ENCODE peak calls at places on chromosomes 7 and 10, in eight cellular contexts. D is endodermal cell, L is IMR-90, K is lower lobe of right lung, E is body of pancreas, M is A549, U is cardiac muscle cell, J is SK-N-SH. O is an unnamed sample.

GRCh38 chr7:48289661-48290060 is 118.4 kb downstream of the ABCA13 start:
- DNase-seq in D (no peak), L (no peak), K (no peak), E (no peak), M (no peak), U (no peak), J (no peak), O (no peak)

GRCh38 chr7:46321556-46322205 is 400.6 kb upstream of the IGFBP3 start:
- DNase-seq in D (no peak), L (peak), K (no peak), E (no peak), M (no peak), U (peak), J (no peak), O (peak)

GRCh38 chr7:82317257-82317721 is 126.3 kb downstream of the CACNA2D1 start:
- DNase-seq in D (no peak), L (no peak), K (no peak), E (no peak), M (no peak), U (no peak), J (no peak), O (no peak)

GRCh38 chr7:133815677-133816210 is 311.4 kb upstream of the LRGUK start:
- DNase-seq in D (no peak), L (peak), K (no peak), E (no peak), M (no peak), U (peak), J (no peak), O (no peak)

GRCh38 chr7:26912351-26912750 is 48.0 kb upstream of the SKAP2 start:
- DNase-seq in D (no peak), L (no peak), K (no peak), E (no peak), M (no peak), U (no peak), J (no peak), O (peak)

GRCh38 chr7:83677180-83677866 is 28.4 kb upstream of the SEMA3E start:
- DNase-seq in D (no peak), L (peak), K (no peak), E (no peak), M (peak), U (peak), J (peak), O (peak)

GRCh38 chr7:29970158-29970557 is 19.4 kb downstream of the SCRN1 start:
- DNase-seq in D (no peak), L (no peak), K (no peak), E (no peak), M (no peak), U (peak), J (no peak), O (peak)

GRCh38 chr10:113415246-113415645 is 137.6 kb upstream of the HABP2 start:
- DNase-seq in D (no peak), L (no peak), K (no peak), E (no peak), M (no peak), U (no peak), J (no peak), O (no peak)

GRCh38 chr10:125692246-125692931 is 9.4 kb upstream of the TEX36 start:
- DNase-seq in D (no peak), L (peak), K (no peak), E (no peak), M (no peak), U (no peak), J (no peak), O (peak)

GRCh38 chr7:128217030-128217805 is 23.9 kb upstream of the LEP start:
- DNase-seq in D (peak), L (peak), K (peak), E (no peak), M (no peak), U (peak), J (no peak), O (peak)

GRCh38 chr7:29386196-29386765 is 177.4 kb upstream of the PRR15 start:
- DNase-seq in D (no peak), L (no peak), K (no peak), E (no peak), M (no peak), U (no peak), J (no peak), O (no peak)

GRCh38 chr7:155402941-155403340 is 55.0 kb upstream of the EN2 start:
- DNase-seq in D (no peak), L (no peak), K (no peak), E (no peak), M (no peak), U (no peak), J (no peak), O (no peak)

GRCh38 chr7:137682596-137682995 is 164.2 kb downstream of the DGKI start:
- DNase-seq in D (no peak), L (peak), K (no peak), E (no peak), M (no peak), U (peak), J (no peak), O (peak)

GRCh38 chr7:16129431-16130126 is 291.8 kb downstream of the CRPPA start:
- DNase-seq in D (no peak), L (peak), K (no peak), E (no peak), M (no peak), U (peak), J (no peak), O (peak)

GRCh38 chr10:97048649-97049427 is 136.9 kb downstream of the SLIT1 start:
- DNase-seq in D (peak), L (no peak), K (no peak), E (no peak), M (no peak), U (no peak), J (no peak), O (no peak)

GRCh38 chr10:62582804-62583208 is 208.6 kb downstream of the ZNF365 start:
- DNase-seq in D (no peak), L (peak), K (peak), E (peak), M (no peak), U (peak), J (no peak), O (peak)

GRCh38 chr7:26937956-26938623 is 73.7 kb upstream of the SKAP2 start:
- DNase-seq in D (no peak), L (no peak), K (no peak), E (no peak), M (peak), U (no peak), J (no peak), O (no peak)

GRCh38 chr10:86888585-86889381 is 68.6 kb downstream of the MMRN2 start:
- DNase-seq in D (no peak), L (peak), K (no peak), E (no peak), M (no peak), U (peak), J (no peak), O (peak)

GRCh38 chr7:3154317-3154716 is 110.7 kb upstream of the CARD11 start:
- DNase-seq in D (no peak), L (no peak), K (no peak), E (no peak), M (no peak), U (no peak), J (no peak), O (no peak)

GRCh38 chr10:128695931-128696330 is 569.7 kb upstream of the MKI67 start:
- DNase-seq in D (no peak), L (no peak), K (no peak), E (no peak), M (no peak), U (no peak), J (no peak), O (no peak)

GRCh38 chr7:28686418-28686800 is 271.7 kb downstream of the TRIL start:
- DNase-seq in D (peak), L (peak), K (no peak), E (peak), M (no peak), U (peak), J (peak), O (peak)

GRCh38 chr7:129203050-129203741 is 14.8 kb downstream of the SMO start:
- DNase-seq in D (no peak), L (no peak), K (no peak), E (no peak), M (no peak), U (no peak), J (no peak), O (no peak)

GRCh38 chr7:18607025-18607424 is 111.5 kb downstream of the HDAC9 start:
- DNase-seq in D (no peak), L (peak), K (no peak), E (no peak), M (no peak), U (no peak), J (no peak), O (no peak)

GRCh38 chr7:137642467-137642866 is 204.3 kb downstream of the DGKI start:
- DNase-seq in D (no peak), L (peak), K (no peak), E (no peak), M (no peak), U (no peak), J (no peak), O (peak)

GRCh38 chr10:89352802-89353201 is 25.0 kb downstream of the IFIT3 start:
- DNase-seq in D (no peak), L (no peak), K (no peak), E (no peak), M (no peak), U (peak), J (no peak), O (no peak)

GRCh38 chr10:89355373-89355772 is 22.5 kb upstream of the IFIT1B start:
- DNase-seq in D (no peak), L (peak), K (no peak), E (no peak), M (no peak), U (peak), J (no peak), O (peak)

GRCh38 chr10:89348458-89348857 is 20.7 kb downstream of the IFIT3 start:
- DNase-seq in D (no peak), L (no peak), K (no peak), E (no peak), M (no peak), U (no peak), J (no peak), O (no peak)

GRCh38 chr10:89351402-89352038 is 23.7 kb downstream of the IFIT3 start:
- DNase-seq in D (no peak), L (peak), K (no peak), E (no peak), M (no peak), U (peak), J (no peak), O (no peak)

GRCh38 chr10:89352039-89352597 is 24.3 kb downstream of the IFIT3 start:
- DNase-seq in D (no peak), L (peak), K (no peak), E (peak), M (peak), U (peak), J (no peak), O (peak)
- H3K4me3 ChIP-seq in D (no peak), L (peak), K (no peak), E (no peak), M (peak), U (no peak), J (peak), O (no peak)

GRCh38 chr7:112204072-112204775 is 2.0 kb downstream of the DOCK4 start:
- DNase-seq in D (no peak), L (no peak), K (no peak), E (no peak), M (peak), U (peak), J (peak), O (peak)

GRCh38 chr7:112205348-112206237 is 606 bp downstream of the DOCK4 start:
- DNase-seq in D (peak), L (peak), K (peak), E (peak), M (peak), U (peak), J (peak), O (peak)

GRCh38 chr7:112206238-112207105 is at the start of the genes DOCK4 and ZNF277:
- DNase-seq in D (peak), L (peak), K (peak), E (peak), M (peak), U (peak), J (peak), O (peak)

GRCh38 chr7:112202819-112203218 is 3.4 kb downstream of the DOCK4 start:
- DNase-seq in D (no peak), L (no peak), K (peak), E (peak), M (no peak), U (peak), J (peak), O (peak)

DNA sequence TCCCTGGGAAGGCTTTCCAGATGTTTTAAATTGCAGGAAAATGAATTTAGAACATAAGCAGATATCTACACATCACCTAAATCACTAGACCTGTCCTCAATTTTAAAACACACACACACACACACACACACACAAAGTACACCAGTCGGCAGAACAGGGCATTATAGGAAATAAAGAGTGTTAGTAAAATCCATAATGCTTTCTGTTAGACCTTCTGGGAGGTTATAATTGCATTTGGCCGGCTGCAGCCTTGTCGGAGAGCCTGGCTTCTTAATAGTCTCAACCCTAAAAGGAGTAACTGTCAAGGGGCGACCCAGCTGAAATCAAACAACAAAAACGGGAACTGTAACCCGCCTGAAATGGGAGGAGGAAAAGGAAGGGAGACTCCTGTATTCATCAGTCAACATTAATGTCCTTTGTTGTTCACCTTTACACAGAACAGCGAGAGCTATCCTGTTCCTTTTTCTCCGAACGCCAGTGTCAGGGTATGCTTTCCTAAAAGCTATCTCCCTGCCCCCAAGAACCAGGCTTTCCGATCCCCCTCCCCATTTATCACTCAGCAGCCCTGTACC is 1.3 kb downstream of the DOCK4 start:
- DNase-seq in D (no peak), L (no peak), K (no peak), E (no peak), M (peak), U (peak), J (no peak), O (peak)
- H3K4me3 ChIP-seq in D (peak), L (peak), K (peak), E (peak), M (peak), U (peak), J (peak), O (peak)

DNA sequence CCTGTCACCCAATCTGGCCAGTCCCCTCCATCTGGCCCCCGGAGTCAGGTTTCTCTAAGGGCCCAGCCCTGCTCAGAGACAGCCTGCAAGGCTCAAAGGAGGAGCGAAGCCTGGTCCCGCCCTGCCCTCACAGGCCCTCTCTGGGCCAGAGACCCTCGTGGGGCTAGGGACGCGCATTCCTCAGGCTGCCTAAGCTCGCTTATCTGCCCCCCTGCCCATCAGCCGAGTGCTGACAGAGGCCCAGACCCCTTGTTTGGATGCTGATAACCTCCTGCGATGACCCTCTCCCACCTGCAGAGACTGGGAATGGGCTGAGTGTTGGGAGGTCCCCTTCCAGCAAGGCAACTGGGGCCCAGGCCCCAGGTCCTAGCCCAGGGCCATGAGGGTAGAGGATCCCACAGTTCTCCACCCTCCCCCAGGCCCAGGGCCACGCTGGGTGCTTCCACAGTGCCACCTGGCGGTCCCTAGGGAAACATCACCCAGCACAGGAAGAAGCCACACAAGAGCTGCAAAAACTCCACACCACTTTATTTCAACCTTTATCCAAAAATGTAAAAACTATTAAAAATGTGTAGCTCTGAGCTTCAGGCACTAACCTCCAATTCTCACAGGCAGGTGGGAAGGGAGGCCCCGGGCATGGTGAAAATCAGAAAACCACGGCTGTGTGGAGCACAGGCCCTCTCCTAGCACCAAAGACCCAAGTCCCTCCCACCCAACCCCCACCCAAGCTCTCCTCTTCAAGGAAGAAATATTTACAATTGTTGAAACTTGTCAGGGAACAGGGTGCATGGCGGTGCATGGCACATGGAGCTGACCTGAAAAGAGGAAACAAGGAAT is 2.2 kb downstream of the NPM3 start:
- DNase-seq in D (peak), L (peak), K (peak), E (peak), M (peak), U (peak), J (peak), O (peak)
- H3K4me3 ChIP-seq in D (peak), L (no peak), K (no peak), E (no peak), M (no peak), U (no peak), J (peak), O (no peak)

GRCh38 chr7:102916881-102917280 is 4.1 kb downstream of the LRRC17 start:
- DNase-seq in D (no peak), L (peak), K (no peak), E (no peak), M (no peak), U (no peak), J (no peak), O (peak)

GRCh38 chr7:102912742-102913141 is at the start of gene LRRC17:
- DNase-seq in D (no peak), L (peak), K (no peak), E (no peak), M (no peak), U (peak), J (no peak), O (peak)

GRCh38 chr7:102914585-102914984 is 1.8 kb downstream of the LRRC17 start:
- DNase-seq in D (peak), L (peak), K (no peak), E (peak), M (no peak), U (peak), J (no peak), O (peak)

GRCh38 chr7:102916426-102916825 is 3.6 kb downstream of the LRRC17 start:
- DNase-seq in D (no peak), L (peak), K (no peak), E (no peak), M (no peak), U (peak), J (no peak), O (peak)

GRCh38 chr7:102913846-102914245 is 1.0 kb downstream of the LRRC17 start:
- DNase-seq in D (no peak), L (no peak), K (no peak), E (no peak), M (no peak), U (no peak), J (no peak), O (no peak)
- H3K4me3 ChIP-seq in D (no peak), L (peak), K (no peak), E (no peak), M (no peak), U (no peak), J (no peak), O (peak)

GRCh38 chr7:123746055-123746454 is 2.7 kb downstream of the WASL start:
- DNase-seq in D (no peak), L (no peak), K (no peak), E (no peak), M (no peak), U (no peak), J (no peak), O (no peak)
- H3K4me3 ChIP-seq in D (peak), L (no peak), K (peak), E (no peak), M (no peak), U (peak), J (peak), O (peak)

DNA sequence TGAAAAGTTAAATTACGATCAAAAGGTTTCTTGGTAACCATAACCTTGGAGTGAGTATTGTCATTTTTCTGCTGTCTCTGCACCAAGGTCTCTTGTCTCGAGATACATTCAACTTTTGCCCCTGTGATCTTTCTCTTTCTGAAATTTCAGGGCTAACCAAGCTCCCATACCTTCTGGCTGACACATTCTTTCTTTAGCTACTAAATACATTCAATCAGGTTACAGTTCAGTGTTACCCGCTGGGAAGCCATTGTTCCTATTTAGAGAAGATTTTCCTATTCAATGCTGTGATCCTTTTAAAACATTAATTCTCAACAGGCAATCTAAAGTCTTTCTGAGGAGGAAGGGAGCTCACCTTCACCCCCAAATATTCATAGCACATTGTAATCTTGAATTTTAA is 22.9 kb upstream of the DMTF1 start:
- DNase-seq in D (peak), L (no peak), K (no peak), E (no peak), M (no peak), U (no peak), J (no peak), O (no peak)
- H3K4me3 ChIP-seq in D (peak), L (no peak), K (no peak), E (no peak), M (no peak), U (no peak), J (no peak), O (no peak)

GRCh38 chr10:132036153-132036886 is 29.4 kb upstream of the JAKMIP3 start:
- DNase-seq in D (peak), L (no peak), K (no peak), E (peak), M (peak), U (peak), J (peak), O (no peak)
- H3K4me3 ChIP-seq in D (peak), L (peak), K (peak), E (no peak), M (peak), U (peak), J (no peak), O (no peak)

GRCh38 chr10:132555648-132556575 is 18.3 kb downstream of the INPP5A start:
- DNase-seq in D (no peak), L (no peak), K (no peak), E (no peak), M (no peak), U (no peak), J (no peak), O (no peak)
- H3K4me3 ChIP-seq in D (no peak), L (no peak), K (no peak), E (no peak), M (no peak), U (no peak), J (no peak), O (no peak)